ENCODE peak calls at places on chromosome 5, in five cellular contexts. One of them, this sample, is unnamed. For H3K27me3, the result is how much of the 10 kb centered on the place peaks cover.

GRCh38 chr5:41835625-41836024 is 34.6 kb downstream of the OXCT1 start:
- DNase-seq in H9: peak
- DNase-seq in mesenchymal stem cell: peak
- DNase-seq in H1: no peak
- DNase-seq in neuronal stem cell: peak
- DNase-seq in this sample: peak

GRCh38 chr5:97412959-97413358 is 229.9 kb upstream of the RIOK2 start:
- DNase-seq in H1: no peak
- DNase-seq in H9: no peak
- DNase-seq in mesenchymal stem cell: no peak
- DNase-seq in neuronal stem cell: no peak
- DNase-seq in this sample: no peak

GRCh38 chr5:170173227-170173626 is 59.6 kb upstream of the C5orf58 start:
- DNase-seq in neuronal stem cell: no peak
- DNase-seq in mesenchymal stem cell: peak
- DNase-seq in H9: no peak
- DNase-seq in H1: no peak
- DNase-seq in this sample: no peak

GRCh38 chr5:35274839-35275509 is 44.7 kb upstream of the PRLR start:
- DNase-seq in mesenchymal stem cell: no peak
- DNase-seq in H9: no peak
- DNase-seq in H1: no peak
- DNase-seq in neuronal stem cell: no peak
- DNase-seq in this sample: no peak

GRCh38 chr5:163489055-163489744 is 16.2 kb upstream of the MAT2B start:
- DNase-seq in neuronal stem cell: no peak
- DNase-seq in mesenchymal stem cell: peak
- DNase-seq in H1: peak
- DNase-seq in H9: peak
- DNase-seq in this sample: no peak

GRCh38 chr5:54024466-54024865 is 285.9 kb downstream of the ARL15 start:
- DNase-seq in H9: no peak
- DNase-seq in H1: no peak
- DNase-seq in mesenchymal stem cell: peak
- DNase-seq in neuronal stem cell: no peak
- DNase-seq in this sample: no peak

GRCh38 chr5:103487253-103487652 is 75.3 kb downstream of the NUDT12 start:
- DNase-seq in mesenchymal stem cell: peak
- DNase-seq in H9: no peak
- DNase-seq in H1: no peak
- DNase-seq in neuronal stem cell: no peak
- DNase-seq in this sample: no peak

GRCh38 chr5:14745753-14746152 is 81.2 kb downstream of the OTULIN start:
- DNase-seq in neuronal stem cell: no peak
- DNase-seq in H1: no peak
- DNase-seq in mesenchymal stem cell: no peak
- DNase-seq in H9: no peak
- DNase-seq in this sample: no peak

GRCh38 chr5:42982107-42982622 is 58.0 kb downstream of the ANXA2R start:
- DNase-seq in mesenchymal stem cell: peak
- DNase-seq in H1: no peak
- DNase-seq in H9: peak
- DNase-seq in neuronal stem cell: no peak
- DNase-seq in this sample: no peak

GRCh38 chr5:2997179-2997578 is 245.7 kb upstream of the IRX2 start:
- DNase-seq in neuronal stem cell: no peak
- DNase-seq in mesenchymal stem cell: no peak
- DNase-seq in H9: no peak
- DNase-seq in H1: no peak
- DNase-seq in this sample: no peak

GRCh38 chr5:80480354-80480753 is 7.5 kb upstream of the FAM151B start:
- DNase-seq in neuronal stem cell: no peak
- DNase-seq in H9: no peak
- DNase-seq in mesenchymal stem cell: no peak
- DNase-seq in H1: no peak
- DNase-seq in this sample: no peak

GRCh38 chr5:2005101-2006041 is 122.6 kb upstream of the IRX4 start:
- DNase-seq in H9: no peak
- DNase-seq in H1: no peak
- DNase-seq in neuronal stem cell: no peak
- DNase-seq in mesenchymal stem cell: no peak
- DNase-seq in this sample: no peak

GRCh38 chr5:168327994-168328393 is 36.5 kb downstream of the WWC1 start:
- DNase-seq in H1: no peak
- DNase-seq in H9: no peak
- DNase-seq in neuronal stem cell: no peak
- DNase-seq in mesenchymal stem cell: no peak
- DNase-seq in this sample: no peak

DNA sequence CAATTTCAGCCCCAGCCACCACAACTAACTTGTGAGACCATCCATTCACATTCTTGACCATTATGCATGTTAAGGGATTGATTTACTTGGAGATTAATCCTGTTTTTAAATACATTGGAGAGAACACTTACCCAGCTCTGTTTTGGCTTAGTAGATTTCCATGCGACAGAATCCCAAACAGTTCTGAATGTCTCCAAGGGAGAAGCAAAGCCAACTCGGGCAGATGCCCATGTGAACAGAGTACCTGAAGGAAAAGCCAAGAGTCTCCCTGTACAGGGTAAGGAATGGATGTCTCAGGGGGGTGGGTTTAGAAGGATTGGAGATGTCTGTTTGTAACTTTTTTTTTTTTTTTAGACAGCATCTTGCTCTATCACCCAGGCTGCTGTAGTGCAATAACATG is 61.0 kb downstream of the GRAMD2B start:
- DNase-seq in H9: no peak
- DNase-seq in neuronal stem cell: no peak
- DNase-seq in mesenchymal stem cell: no peak
- DNase-seq in H1: no peak
- DNase-seq in this sample: no peak
- H2BK5ac ChIP-seq in H9: no peak
- H2BK5ac ChIP-seq in neuronal stem cell: no peak
- H2BK5ac ChIP-seq in mesenchymal stem cell: no peak
- H2BK5ac ChIP-seq in H1: no peak
- H2BK5ac ChIP-seq in this sample: no peak

DNA sequence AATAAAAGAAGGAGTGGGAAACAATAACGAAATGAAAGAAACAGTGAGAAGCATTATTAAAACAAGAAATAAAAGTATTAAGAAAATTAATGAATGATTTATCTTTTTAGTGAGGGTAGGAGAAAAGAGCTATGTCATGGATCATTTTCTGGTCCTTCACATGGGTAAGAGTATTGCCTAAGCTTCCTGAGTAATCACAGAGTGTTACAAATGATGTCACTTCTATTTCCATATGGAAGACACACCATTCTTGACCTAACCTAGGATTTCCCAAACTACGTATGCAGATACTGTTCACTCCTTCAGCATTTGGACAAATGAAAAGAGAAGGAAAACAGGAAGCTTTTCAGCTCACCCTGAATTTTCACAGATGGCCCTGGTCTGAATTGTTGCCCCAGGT is 3.3 kb upstream of the TSLP start:
- DNase-seq in mesenchymal stem cell: peak
- DNase-seq in H1: no peak
- DNase-seq in H9: no peak
- DNase-seq in neuronal stem cell: no peak
- DNase-seq in this sample: no peak
- H3K27me3 ChIP-seq in mesenchymal stem cell: half or more
- H3K27me3 ChIP-seq in H1: under half
- H3K27me3 ChIP-seq in H9: under half
- H3K27me3 ChIP-seq in neuronal stem cell: under half
- H3K27me3 ChIP-seq in this sample: under half

GRCh38 chr5:23639326-23639725 is 131.9 kb downstream of the PRDM9 start:
- DNase-seq in neuronal stem cell: no peak
- DNase-seq in mesenchymal stem cell: no peak
- DNase-seq in H9: no peak
- DNase-seq in H1: no peak
- DNase-seq in this sample: peak
- H2BK12ac ChIP-seq in neuronal stem cell: no peak
- H2BK12ac ChIP-seq in mesenchymal stem cell: no peak
- H2BK12ac ChIP-seq in H9: no peak
- H2BK12ac ChIP-seq in H1: no peak
- H2BK12ac ChIP-seq in this sample: no peak

DNA sequence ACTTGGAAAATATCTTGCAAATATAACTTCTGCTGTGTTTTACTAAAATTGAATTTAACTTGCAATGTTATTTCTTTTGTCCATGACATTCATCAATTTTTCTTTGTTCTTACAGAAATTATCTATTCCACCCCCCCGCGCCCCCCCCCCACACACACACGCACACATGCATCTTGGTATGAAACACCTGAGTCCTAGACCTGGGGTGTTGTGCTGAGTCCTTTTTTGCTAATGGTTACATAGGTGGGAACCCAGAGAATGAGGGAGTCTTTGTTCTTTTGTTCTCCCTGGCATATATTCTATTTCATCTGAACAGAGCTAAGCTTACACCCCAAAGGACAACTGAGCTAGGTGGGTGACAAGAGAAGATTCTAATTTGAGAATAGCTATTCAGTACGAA is 308.9 kb downstream of the CWC27 start:
- DNase-seq in H1: no peak
- DNase-seq in mesenchymal stem cell: no peak
- DNase-seq in neuronal stem cell: no peak
- DNase-seq in H9: no peak
- DNase-seq in this sample: no peak
- H2BK5ac ChIP-seq in H1: no peak
- H2BK5ac ChIP-seq in mesenchymal stem cell: no peak
- H2BK5ac ChIP-seq in neuronal stem cell: no peak
- H2BK5ac ChIP-seq in H9: no peak
- H2BK5ac ChIP-seq in this sample: peak

DNA sequence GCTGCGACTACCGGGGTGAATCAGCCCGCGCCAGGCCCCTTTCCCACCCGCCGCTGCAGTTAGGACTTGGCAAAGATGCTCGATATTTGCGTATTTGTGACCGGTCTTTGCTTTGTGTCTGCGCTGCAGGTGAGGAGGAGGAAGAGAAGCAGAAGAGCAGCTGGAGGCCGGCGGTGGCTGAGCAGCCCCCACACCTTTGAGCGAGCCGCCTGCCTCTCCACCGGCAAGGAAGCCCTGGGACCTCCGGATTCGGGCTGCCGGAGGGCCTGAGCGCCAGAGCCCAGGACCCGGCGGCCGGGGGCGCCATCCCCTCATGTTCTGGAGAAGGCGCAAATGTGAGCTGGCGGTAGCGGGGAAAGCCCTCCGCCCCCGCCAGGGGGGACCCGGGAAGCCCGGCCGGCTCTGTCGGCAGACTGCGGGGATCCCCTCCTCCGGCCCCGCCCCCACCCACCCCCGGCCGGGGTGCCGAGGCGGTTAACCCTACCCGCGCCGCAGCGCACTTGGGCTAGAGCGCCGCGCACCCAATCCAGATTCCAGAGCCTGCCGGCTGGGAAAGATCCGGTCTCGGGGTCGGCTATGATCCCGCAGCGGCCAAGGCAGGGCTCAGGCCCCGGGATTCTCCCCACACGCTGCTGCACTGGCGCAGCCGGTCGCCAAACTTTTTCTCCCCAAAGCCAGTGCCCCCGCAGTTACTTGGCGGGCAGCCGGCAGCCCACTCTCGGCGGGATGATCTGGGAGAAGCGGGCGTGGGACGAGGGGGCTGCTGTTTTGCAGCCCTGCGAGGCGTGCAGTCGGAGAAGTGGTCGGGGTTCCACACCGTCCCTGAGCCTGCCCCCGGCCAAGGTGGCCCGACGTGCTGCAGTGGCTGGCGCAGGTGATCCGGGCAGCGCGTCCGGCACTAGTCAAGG is 800 bp upstream of the KCNN2 start:
- DNase-seq in H1: peak
- DNase-seq in neuronal stem cell: peak
- DNase-seq in H9: peak
- DNase-seq in mesenchymal stem cell: peak
- DNase-seq in this sample: no peak
- H3K27me3 ChIP-seq in H1: under half
- H3K27me3 ChIP-seq in neuronal stem cell: under half
- H3K27me3 ChIP-seq in H9: under half
- H3K27me3 ChIP-seq in mesenchymal stem cell: under half
- H3K27me3 ChIP-seq in this sample: under half

GRCh38 chr5:68239485-68239884 is 23.9 kb downstream of the PIK3R1 start:
- DNase-seq in mesenchymal stem cell: peak
- DNase-seq in H1: no peak
- DNase-seq in neuronal stem cell: no peak
- DNase-seq in H9: no peak
- DNase-seq in this sample: peak
- H2BK12ac ChIP-seq in mesenchymal stem cell: no peak
- H2BK12ac ChIP-seq in H1: no peak
- H2BK12ac ChIP-seq in neuronal stem cell: no peak
- H2BK12ac ChIP-seq in H9: no peak
- H2BK12ac ChIP-seq in this sample: no peak

DNA sequence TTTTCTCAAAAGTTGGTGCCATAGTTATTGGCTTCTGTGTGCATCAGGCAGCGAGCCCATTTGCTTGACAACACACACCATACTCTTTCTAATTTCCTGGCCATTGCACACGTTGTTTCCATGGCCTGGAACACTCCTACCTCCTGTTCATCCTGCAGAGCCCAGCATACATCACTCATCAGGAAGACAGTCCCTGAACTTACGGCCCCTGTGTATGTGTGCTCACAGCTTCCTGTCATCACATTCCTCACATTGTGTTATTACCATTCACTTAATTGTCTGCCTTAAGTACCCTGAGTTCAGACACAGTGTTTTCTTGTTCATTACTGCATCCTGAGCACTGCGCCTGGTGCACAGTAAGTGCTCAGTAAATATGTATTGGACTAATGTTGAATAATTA is 355.9 kb downstream of the PRELID2 start:
- DNase-seq in neuronal stem cell: no peak
- DNase-seq in mesenchymal stem cell: peak
- DNase-seq in H1: no peak
- DNase-seq in H9: no peak
- DNase-seq in this sample: no peak
- H2BK5ac ChIP-seq in neuronal stem cell: no peak
- H2BK5ac ChIP-seq in mesenchymal stem cell: no peak
- H2BK5ac ChIP-seq in H1: peak
- H2BK5ac ChIP-seq in H9: no peak
- H2BK5ac ChIP-seq in this sample: no peak

GRCh38 chr5:138636401-138636944 is 61.3 kb upstream of the HSPA9 start:
- DNase-seq in H1: no peak
- DNase-seq in mesenchymal stem cell: no peak
- DNase-seq in neuronal stem cell: no peak
- DNase-seq in H9: no peak
- DNase-seq in this sample: peak

GRCh38 chr5:138639326-138639725 is 64.1 kb upstream of the HSPA9 start:
- DNase-seq in H1: no peak
- DNase-seq in H9: no peak
- DNase-seq in neuronal stem cell: no peak
- DNase-seq in mesenchymal stem cell: no peak
- DNase-seq in this sample: no peak

GRCh38 chr5:138635708-138636107 is 60.5 kb upstream of the HSPA9 start:
- DNase-seq in H9: no peak
- DNase-seq in H1: no peak
- DNase-seq in neuronal stem cell: no peak
- DNase-seq in mesenchymal stem cell: no peak
- DNase-seq in this sample: peak

GRCh38 chr5:138635268-138635667 is 60.1 kb upstream of the HSPA9 start:
- DNase-seq in mesenchymal stem cell: peak
- DNase-seq in neuronal stem cell: no peak
- DNase-seq in H9: no peak
- DNase-seq in H1: no peak
- DNase-seq in this sample: no peak

DNA sequence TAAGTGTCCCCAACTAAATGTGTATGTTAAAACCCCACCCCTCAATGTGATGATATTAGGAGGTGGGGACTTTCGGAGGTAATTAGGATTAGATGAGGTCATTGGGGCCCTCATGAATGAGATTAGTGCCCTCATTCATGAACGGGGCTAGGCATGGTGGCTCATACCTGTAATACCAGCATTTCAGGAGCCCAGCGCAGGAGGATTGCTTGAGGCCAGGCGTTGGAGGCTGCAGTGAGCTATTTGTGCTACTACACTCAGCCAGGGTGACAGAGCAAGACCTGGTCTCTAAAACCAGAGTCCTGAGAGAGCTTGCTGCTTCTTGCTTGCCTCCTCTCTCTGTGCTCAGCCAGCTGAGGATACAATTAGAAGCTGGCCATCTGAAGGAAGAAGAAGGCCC is 62.1 kb upstream of the HSPA9 start:
- DNase-seq in mesenchymal stem cell: no peak
- DNase-seq in H9: no peak
- DNase-seq in H1: no peak
- DNase-seq in neuronal stem cell: no peak
- DNase-seq in this sample: peak
- H3K27me3 ChIP-seq in mesenchymal stem cell: under half
- H3K27me3 ChIP-seq in H9: under half
- H3K27me3 ChIP-seq in H1: under half
- H3K27me3 ChIP-seq in neuronal stem cell: under half
- H3K27me3 ChIP-seq in this sample: under half